ENCODE peak calls at places on chromosomes 5 and 9, in four cellular contexts. X is GM04504; S is T47D; E is activated T-cell treated with anti-CD3 and anti-CD28 coated beads, Interleukin-2, amount 50 U/mL, for 1 hour. P is an unnamed sample.

GRCh38 chr5:172696171-172696849 is 55.2 kb downstream of the NEURL1B start:
- DNase-seq in X (no peak), S (no peak), E (no peak), P (peak; percentile 72)

GRCh38 chr5:107425541-107426031 is 245.2 kb downstream of the EFNA5 start:
- DNase-seq in X (peak; percentile 40), S (no peak), E (no peak), P (no peak)

GRCh38 chr9:84152204-84152603 is 171.6 kb downstream of the RMI1 start:
- DNase-seq in X (no peak), S (no peak), E (no peak), P (no peak)

GRCh38 chr5:50720061-50720460 is 53.6 kb downstream of the PARP8 start:
- DNase-seq in X (no peak), S (no peak), E (no peak), P (no peak)

GRCh38 chr5:144088211-144088965 is 82.1 kb downstream of the YIPF5 start:
- DNase-seq in X (no peak), S (no peak), E (no peak), P (no peak)

GRCh38 chr5:35857004-35857345 is 284 bp downstream of the IL7R start:
- DNase-seq in X (no peak), S (no peak), E (no peak), P (no peak)

GRCh38 chr9:38432922-38433510 is 8.8 kb upstream of the IGFBPL1 start:
- DNase-seq in X (no peak), S (no peak), E (no peak), P (no peak)

GRCh38 chr9:118121361-118121760 is 417.2 kb downstream of the TLR4 start:
- DNase-seq in X (no peak), S (no peak), E (no peak), P (no peak)

GRCh38 chr9:967436-967835 is 9.0 kb upstream of the DMRT3 start:
- DNase-seq in X (no peak), S (peak; percentile 46), E (no peak), P (no peak)

GRCh38 chr9:124348363-124348762 is 66.9 kb downstream of the PSMB7 start:
- DNase-seq in X (no peak), S (no peak), E (no peak), P (no peak)

GRCh38 chr5:157710887-157711286 is 20.3 kb upstream of the THG1L start:
- DNase-seq in X (peak; percentile 47), S (no peak), E (no peak), P (no peak)

GRCh38 chr5:6731465-6732237 is 18.4 kb downstream of the TENT4A start:
- DNase-seq in X (no peak), S (no peak), E (no peak), P (no peak)

GRCh38 chr5:177025139-177025538 is 2.6 kb downstream of the ZNF346 start:
- DNase-seq in X (no peak), S (no peak), E (no peak), P (no peak)

GRCh38 chr9:135978650-135979461 is 17.7 kb upstream of the UBAC1 start:
- DNase-seq in X (no peak), S (no peak), E (peak; percentile 63), P (no peak)

P was measured in uterus.